ENCODE peak calls at places on chromosomes 13 and 19, in ten cellular contexts. One of them, this sample, is unnamed. For H3K36me3, the result is how much of the 10 kb centered on the place peaks cover.

GRCh38 chr19:7391218-7391670 is 42.5 kb downstream of the ARHGEF18 start:
- DNase-seq in astrocyte: peak
- DNase-seq in PC-3: peak
- DNase-seq in PC-9: peak
- DNase-seq in GM23338: no peak
- DNase-seq in mammary epithelial cell: peak
- DNase-seq in hepatocyte: peak
- DNase-seq in GM12878: no peak
- DNase-seq in fibroblast of lung: peak
- DNase-seq in K562: no peak
- DNase-seq in this sample: no peak

GRCh38 chr13:100513987-100514670 is 74.5 kb downstream of the GGACT start:
- DNase-seq in GM23338: no peak
- DNase-seq in K562: no peak
- DNase-seq in astrocyte: no peak
- DNase-seq in PC-3: peak
- DNase-seq in PC-9: no peak
- DNase-seq in GM12878: no peak
- DNase-seq in mammary epithelial cell: no peak
- DNase-seq in fibroblast of lung: peak
- DNase-seq in hepatocyte: no peak
- DNase-seq in this sample: no peak

GRCh38 chr13:71661921-71662320 is 205.1 kb downstream of the DACH1 start:
- DNase-seq in GM23338: no peak
- DNase-seq in PC-3: peak
- DNase-seq in K562: no peak
- DNase-seq in fibroblast of lung: peak
- DNase-seq in mammary epithelial cell: no peak
- DNase-seq in GM12878: no peak
- DNase-seq in astrocyte: peak
- DNase-seq in hepatocyte: no peak
- DNase-seq in PC-9: no peak
- DNase-seq in this sample: no peak

GRCh38 chr19:17339088-17339741 is 1.9 kb downstream of the GTPBP3 start:
- DNase-seq in K562: peak
- DNase-seq in hepatocyte: no peak
- DNase-seq in GM12878: no peak
- DNase-seq in fibroblast of lung: no peak
- DNase-seq in mammary epithelial cell: no peak
- DNase-seq in PC-9: no peak
- DNase-seq in PC-3: no peak
- DNase-seq in GM23338: peak
- DNase-seq in astrocyte: no peak
- DNase-seq in this sample: no peak

GRCh38 chr19:40089462-40089861 is 1.3 kb downstream of the ZNF780A start:
- DNase-seq in mammary epithelial cell: peak
- DNase-seq in GM23338: no peak
- DNase-seq in hepatocyte: no peak
- DNase-seq in astrocyte: peak
- DNase-seq in PC-3: no peak
- DNase-seq in GM12878: no peak
- DNase-seq in fibroblast of lung: peak
- DNase-seq in PC-9: no peak
- DNase-seq in K562: no peak
- DNase-seq in this sample: no peak

GRCh38 chr13:90534617-90535340 is 812.7 kb upstream of the MIR17HG start:
- DNase-seq in K562: no peak
- DNase-seq in fibroblast of lung: no peak
- DNase-seq in astrocyte: no peak
- DNase-seq in PC-3: no peak
- DNase-seq in PC-9: no peak
- DNase-seq in mammary epithelial cell: no peak
- DNase-seq in GM12878: no peak
- DNase-seq in hepatocyte: no peak
- DNase-seq in GM23338: no peak
- DNase-seq in this sample: no peak

GRCh38 chr13:113448885-113449692 is 4.2 kb downstream of the ADPRHL1 start:
- DNase-seq in astrocyte: no peak
- DNase-seq in PC-3: peak
- DNase-seq in K562: peak
- DNase-seq in GM12878: peak
- DNase-seq in fibroblast of lung: no peak
- DNase-seq in mammary epithelial cell: no peak
- DNase-seq in hepatocyte: peak
- DNase-seq in GM23338: no peak
- DNase-seq in PC-9: peak
- DNase-seq in this sample: no peak

GRCh38 chr19:47839411-47839810 is 17.7 kb downstream of the CRX start:
- DNase-seq in GM23338: no peak
- DNase-seq in astrocyte: no peak
- DNase-seq in GM12878: no peak
- DNase-seq in PC-9: no peak
- DNase-seq in mammary epithelial cell: no peak
- DNase-seq in K562: no peak
- DNase-seq in hepatocyte: no peak
- DNase-seq in PC-3: no peak
- DNase-seq in fibroblast of lung: no peak
- DNase-seq in this sample: peak

GRCh38 chr19:33186431-33186830 is 7.7 kb upstream of the LRP3 start:
- DNase-seq in fibroblast of lung: no peak
- DNase-seq in mammary epithelial cell: no peak
- DNase-seq in PC-3: no peak
- DNase-seq in hepatocyte: no peak
- DNase-seq in GM12878: no peak
- DNase-seq in K562: no peak
- DNase-seq in GM23338: no peak
- DNase-seq in astrocyte: no peak
- DNase-seq in PC-9: no peak
- DNase-seq in this sample: no peak

GRCh38 chr13:112968910-112969691 is at the start of gene MCF2L:
- DNase-seq in GM12878: no peak
- DNase-seq in mammary epithelial cell: no peak
- DNase-seq in K562: no peak
- DNase-seq in PC-9: peak
- DNase-seq in GM23338: peak
- DNase-seq in astrocyte: peak
- DNase-seq in hepatocyte: peak
- DNase-seq in fibroblast of lung: peak
- DNase-seq in PC-3: peak
- DNase-seq in this sample: peak

GRCh38 chr19:38529610-38530009 is 88.1 kb downstream of the MAP4K1 start:
- DNase-seq in astrocyte: no peak
- DNase-seq in K562: no peak
- DNase-seq in mammary epithelial cell: no peak
- DNase-seq in PC-9: no peak
- DNase-seq in GM23338: no peak
- DNase-seq in hepatocyte: no peak
- DNase-seq in PC-3: no peak
- DNase-seq in GM12878: no peak
- DNase-seq in fibroblast of lung: no peak
- DNase-seq in this sample: no peak

GRCh38 chr19:44869728-44870470 is 21.2 kb upstream of the TOMM40 start:
- DNase-seq in GM23338: no peak
- DNase-seq in PC-3: peak
- DNase-seq in mammary epithelial cell: no peak
- DNase-seq in K562: no peak
- DNase-seq in GM12878: no peak
- DNase-seq in astrocyte: peak
- DNase-seq in fibroblast of lung: peak
- DNase-seq in PC-9: no peak
- DNase-seq in hepatocyte: no peak
- DNase-seq in this sample: no peak
- H3K36me3 ChIP-seq in GM23338: under half
- H3K36me3 ChIP-seq in PC-3: under half
- H3K36me3 ChIP-seq in mammary epithelial cell: under half
- H3K36me3 ChIP-seq in K562: half or more
- H3K36me3 ChIP-seq in GM12878: under half
- H3K36me3 ChIP-seq in astrocyte: under half
- H3K36me3 ChIP-seq in fibroblast of lung: under half
- H3K36me3 ChIP-seq in PC-9: under half
- H3K36me3 ChIP-seq in hepatocyte: under half
- H3K36me3 ChIP-seq in this sample: under half

DNA sequence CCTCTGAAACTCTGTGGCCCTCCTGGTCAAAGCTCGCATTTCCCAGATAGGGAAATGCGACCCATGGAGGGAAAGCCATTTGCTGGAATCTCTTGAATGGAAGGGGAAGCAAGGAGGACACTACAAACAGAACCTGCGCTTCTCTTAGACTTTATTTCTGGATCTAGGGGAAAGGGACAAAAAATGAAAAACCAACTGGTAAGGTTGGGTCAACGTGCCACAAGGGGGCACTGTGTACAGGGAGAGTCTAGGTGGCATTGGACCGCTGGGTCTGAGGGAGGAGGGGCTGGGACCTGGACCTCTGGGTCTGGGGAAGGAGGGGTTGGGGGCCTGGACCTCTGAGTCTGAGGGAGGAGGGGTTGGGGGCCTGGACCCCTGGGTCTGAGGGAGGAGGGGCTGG is 5.0 kb downstream of the KLK4 start:
- DNase-seq in fibroblast of lung: peak
- DNase-seq in astrocyte: no peak
- DNase-seq in mammary epithelial cell: no peak
- DNase-seq in PC-3: peak
- DNase-seq in GM23338: peak
- DNase-seq in hepatocyte: peak
- DNase-seq in GM12878: no peak
- DNase-seq in K562: peak
- DNase-seq in PC-9: no peak
- DNase-seq in this sample: peak
- TF ChIP-seq CTCF in fibroblast of lung: peak
- TF ChIP-seq CTCF in astrocyte: peak
- TF ChIP-seq CTCF in mammary epithelial cell: peak
- TF ChIP-seq CTCF in PC-3: peak
- TF ChIP-seq CTCF in GM23338: peak
- TF ChIP-seq CTCF in hepatocyte: peak
- TF ChIP-seq CTCF in GM12878: peak
- TF ChIP-seq CTCF in K562: peak
- TF ChIP-seq CTCF in PC-9: peak
- TF ChIP-seq CTCF in this sample: peak

GRCh38 chr19:6026390-6026897 is 48.5 kb upstream of the RANBP3 start:
- DNase-seq in astrocyte: no peak
- DNase-seq in fibroblast of lung: no peak
- DNase-seq in PC-3: no peak
- DNase-seq in PC-9: no peak
- DNase-seq in hepatocyte: no peak
- DNase-seq in GM23338: no peak
- DNase-seq in mammary epithelial cell: no peak
- DNase-seq in GM12878: no peak
- DNase-seq in K562: no peak
- DNase-seq in this sample: no peak
- TF ChIP-seq EZH2 in astrocyte: no peak
- TF ChIP-seq EZH2 in fibroblast of lung: no peak
- TF ChIP-seq EZH2 in PC-3: no peak
- TF ChIP-seq EZH2 in PC-9: no peak
- TF ChIP-seq EZH2 in hepatocyte: no peak
- TF ChIP-seq EZH2 in GM23338: no peak
- TF ChIP-seq EZH2 in mammary epithelial cell: no peak
- TF ChIP-seq EZH2 in GM12878: no peak
- TF ChIP-seq EZH2 in K562: no peak
- TF ChIP-seq EZH2 in this sample: no peak

DNA sequence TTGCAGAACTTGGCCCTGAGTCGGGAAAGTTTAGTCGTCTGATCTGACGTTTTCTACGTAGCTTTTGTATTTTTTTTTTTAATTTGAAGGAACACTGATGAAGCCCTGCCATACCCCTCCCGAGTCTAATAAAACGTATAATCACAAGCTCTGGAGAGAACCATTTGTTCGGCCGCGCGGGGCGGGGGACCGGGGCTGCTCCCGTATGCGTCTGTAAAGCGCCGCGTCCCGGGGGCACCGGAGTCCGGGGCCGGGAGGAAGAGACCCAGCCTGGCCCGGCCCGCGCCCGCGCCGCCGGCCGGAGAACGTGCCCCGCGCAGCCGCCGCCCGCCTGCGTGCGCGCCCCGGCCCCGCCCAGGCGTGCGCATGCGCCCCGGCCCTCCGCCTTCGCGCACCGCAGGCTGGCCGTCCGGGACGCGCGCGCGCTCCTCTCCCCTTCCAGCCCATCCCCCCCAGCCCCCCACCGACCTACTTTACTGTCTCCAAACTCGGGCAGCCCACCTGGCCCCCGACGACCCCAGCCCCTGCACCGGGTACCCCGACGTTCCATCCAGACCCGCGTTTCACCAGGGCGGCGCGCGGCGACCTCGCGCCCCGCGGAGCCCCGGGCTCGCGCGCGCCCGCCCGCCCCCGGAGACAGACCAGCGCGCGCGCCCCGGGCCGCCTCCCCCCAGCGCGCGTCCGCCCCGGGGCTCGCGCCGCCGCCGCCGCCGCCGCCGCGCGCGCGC is 780 bp upstream of the USF2 start:
- DNase-seq in PC-9: no peak
- DNase-seq in K562: peak
- DNase-seq in hepatocyte: peak
- DNase-seq in GM23338: peak
- DNase-seq in mammary epithelial cell: peak
- DNase-seq in GM12878: no peak
- DNase-seq in fibroblast of lung: peak
- DNase-seq in astrocyte: peak
- DNase-seq in PC-3: peak
- DNase-seq in this sample: peak
- H3K36me3 ChIP-seq in PC-9: under half
- H3K36me3 ChIP-seq in K562: half or more
- H3K36me3 ChIP-seq in hepatocyte: under half
- H3K36me3 ChIP-seq in GM23338: under half
- H3K36me3 ChIP-seq in mammary epithelial cell: under half
- H3K36me3 ChIP-seq in GM12878: under half
- H3K36me3 ChIP-seq in fibroblast of lung: under half
- H3K36me3 ChIP-seq in astrocyte: under half
- H3K36me3 ChIP-seq in PC-3: under half
- H3K36me3 ChIP-seq in this sample: under half

GRCh38 chr19:18831524-18832330 is at the start of gene UPF1:
- DNase-seq in PC-9: peak
- DNase-seq in GM23338: peak
- DNase-seq in K562: peak
- DNase-seq in hepatocyte: peak
- DNase-seq in astrocyte: peak
- DNase-seq in fibroblast of lung: peak
- DNase-seq in GM12878: no peak
- DNase-seq in PC-3: peak
- DNase-seq in mammary epithelial cell: peak
- DNase-seq in this sample: peak
- TF ChIP-seq CTCF in PC-9: no peak
- TF ChIP-seq CTCF in GM23338: no peak
- TF ChIP-seq CTCF in K562: no peak
- TF ChIP-seq CTCF in hepatocyte: no peak
- TF ChIP-seq CTCF in astrocyte: no peak
- TF ChIP-seq CTCF in fibroblast of lung: no peak
- TF ChIP-seq CTCF in GM12878: no peak
- TF ChIP-seq CTCF in PC-3: no peak
- TF ChIP-seq CTCF in mammary epithelial cell: no peak
- TF ChIP-seq CTCF in this sample: peak

GRCh38 chr19:577439-578392 is 5.3 kb downstream of the BSG start:
- DNase-seq in fibroblast of lung: no peak
- DNase-seq in mammary epithelial cell: no peak
- DNase-seq in GM12878: no peak
- DNase-seq in astrocyte: no peak
- DNase-seq in PC-9: no peak
- DNase-seq in GM23338: peak
- DNase-seq in hepatocyte: no peak
- DNase-seq in K562: no peak
- DNase-seq in PC-3: no peak
- DNase-seq in this sample: no peak
- TF ChIP-seq EZH2 in fibroblast of lung: no peak
- TF ChIP-seq EZH2 in mammary epithelial cell: no peak
- TF ChIP-seq EZH2 in GM12878: no peak
- TF ChIP-seq EZH2 in astrocyte: no peak
- TF ChIP-seq EZH2 in PC-9: no peak
- TF ChIP-seq EZH2 in GM23338: no peak
- TF ChIP-seq EZH2 in hepatocyte: no peak
- TF ChIP-seq EZH2 in K562: no peak
- TF ChIP-seq EZH2 in PC-3: no peak
- TF ChIP-seq EZH2 in this sample: no peak

This sample was measured in neural progenitor cell.